ENCODE peak calls at places on chromosomes 11 and 22, in ten cellular contexts. A is stimulated activated CD4-positive, alpha-beta T cell treated with anti-CD3 and anti-CD28 coated beads, Interleukin-2, amount 100 ng/mL, for 24 hours; V is HEK293T; T is pancreas; G is anterior cingulate cortex; Q is astrocyte; K is T follicular helper cell; M is chondrocyte; Z is AG04450; H is type B pancreatic cell. R is an unnamed sample.

GRCh38 chr22:47618180-47618579 is 855.7 kb downstream of the TBC1D22A start:
- DNase-seq in V (no peak), T (no peak), A (no peak), Z (no peak), Q (no peak), G (no peak), H (peak), M (peak), K (no peak), R (no peak)

GRCh38 chr11:134032501-134033091 is 36.3 kb upstream of the JAM3 start:
- DNase-seq in V (no peak), Q (no peak), H (no peak), G (peak), M (no peak), Z (no peak), K (no peak), T (no peak), A (no peak), R (peak)

GRCh38 chr11:66595245-66595904 is 2.4 kb downstream of the CCS start:
- DNase-seq in M (no peak), Q (peak), V (no peak), Z (no peak), G (peak), H (no peak), K (no peak), T (no peak), A (no peak), R (peak)

GRCh38 chr11:95556011-95556341 is 233.6 kb downstream of the FAM76B start:
- DNase-seq in H (no peak), M (no peak), Q (no peak), K (no peak), V (no peak), A (no peak), Z (no peak), T (no peak), G (no peak), R (no peak)

GRCh38 chr11:10134975-10135481 is 159.0 kb downstream of the SBF2 start:
- DNase-seq in T (no peak), V (no peak), M (no peak), Z (no peak), G (no peak), K (no peak), A (no peak), Q (no peak), H (no peak), R (no peak)

GRCh38 chr11:108500169-108500568 is 2.0 kb upstream of the POGLUT3 start:
- DNase-seq in Q (no peak), T (no peak), A (no peak), G (no peak), K (no peak), V (no peak), M (no peak), Z (no peak), H (no peak), R (no peak)

GRCh38 chr11:908273-908672 is 2.3 kb downstream of the CHID1 start:
- DNase-seq in M (no peak), V (no peak), Z (no peak), Q (no peak), K (no peak), A (no peak), T (no peak), H (no peak), G (no peak), R (no peak)

GRCh38 chr11:34492806-34493414 is 20.7 kb downstream of the ELF5 start:
- DNase-seq in A (peak), H (no peak), Q (peak), V (peak), T (peak), G (peak), Z (no peak), M (no peak), K (peak), R (peak)

GRCh38 chr22:29152381-29153138 is 53.1 kb upstream of the EMID1 start:
- DNase-seq in K (no peak), G (peak), M (peak), V (no peak), Z (no peak), A (no peak), H (no peak), T (peak), Q (peak), R (peak)

GRCh38 chr22:38554281-38554680 is 15.7 kb downstream of the DMC1 start:
- DNase-seq in M (no peak), Z (peak), K (no peak), T (no peak), Q (peak), A (no peak), H (no peak), G (no peak), V (no peak), R (no peak)

GRCh38 chr11:92397356-92397755 is 172.7 kb downstream of the FAT3 start:
- DNase-seq in H (no peak), G (no peak), Z (no peak), T (no peak), K (no peak), Q (no peak), M (no peak), V (no peak), A (no peak), R (no peak)

GRCh38 chr22:17729561-17729960 is 44.7 kb downstream of the BID start:
- DNase-seq in G (no peak), Z (no peak), H (no peak), K (no peak), T (no peak), A (no peak), Q (no peak), M (no peak), V (no peak), R (no peak)

GRCh38 chr22:45667486-45667885 is 4.1 kb upstream of the ATXN10 start:
- DNase-seq in Z (no peak), A (no peak), T (no peak), K (no peak), G (no peak), V (no peak), M (no peak), Q (no peak), H (no peak), R (no peak)

GRCh38 chr11:61959678-61960077 is 7.8 kb downstream of the FTH1 start:
- DNase-seq in Z (no peak), M (peak), V (no peak), A (no peak), Q (no peak), H (no peak), T (no peak), K (no peak), G (no peak), R (no peak)

GRCh38 chr22:47176573-47177333 is 414.3 kb downstream of the TBC1D22A start:
- DNase-seq in Q (no peak), Z (no peak), G (no peak), T (peak), H (peak), M (peak), V (no peak), A (no peak), K (no peak), R (no peak)

GRCh38 chr22:47154621-47155081 is 392.2 kb downstream of the TBC1D22A start:
- DNase-seq in G (peak), Z (peak), K (no peak), M (no peak), T (peak), V (no peak), Q (peak), H (no peak), A (no peak), R (peak)

GRCh38 chr11:2118674-2119073 is 20.5 kb downstream of the IGF2 start:
- DNase-seq in Q (no peak), H (no peak), V (no peak), A (no peak), G (no peak), T (no peak), Z (no peak), M (no peak), K (no peak), R (no peak)

GRCh38 chr22:50293441-50294318 is 13.8 kb downstream of the PLXNB2 start:
- DNase-seq in G (no peak), M (no peak), T (peak), Q (peak), H (no peak), V (no peak), Z (no peak), A (no peak), K (no peak), R (peak)

R was measured in left cardiac atrium.